ENCODE peak calls at places on chromosomes 7 and 10, in five cellular contexts. Z is H54, E is K562, O is body of pancreas, M is heart left ventricle. R is an unnamed sample.
A peak's percentile ranks its signal among the peaks of the same experiment; 100 is the strongest.

GRCh38 chr10:60429084-60429849 is 39.6 kb upstream of the ANK3 start:
- DNase-seq in M (no peak), O (no peak), E (no peak), Z (no peak), R (no peak)

GRCh38 chr10:34933676-34934075 is 118.6 kb upstream of the PARD3 start:
- DNase-seq in E (no peak), O (peak; percentile 54), M (peak; percentile 76), Z (no peak), R (no peak)

GRCh38 chr7:16915405-16915804 is 33.6 kb upstream of the AGR3 start:
- DNase-seq in O (no peak), M (no peak), Z (peak; percentile 42), E (no peak), R (no peak)

GRCh38 chr10:124417846-124418725 is 637 bp downstream of the OAT start:
- DNase-seq in Z (peak; percentile 44), E (no peak), O (peak; percentile 58), M (peak; percentile 77), R (peak; percentile 84)

GRCh38 chr7:151472644-151473380 is 32.9 kb upstream of the CRYGN start:
- DNase-seq in O (no peak), Z (no peak), E (no peak), M (no peak), R (no peak)

GRCh38 chr10:96721207-96721572 is 876 bp upstream of the PIK3AP1 start:
- DNase-seq in M (no peak), Z (no peak), O (no peak), E (no peak), R (no peak)

GRCh38 chr7:47317537-47317936 is 264.4 kb downstream of the TNS3 start:
- DNase-seq in Z (no peak), E (no peak), O (no peak), M (no peak), R (no peak)

GRCh38 chr7:114431198-114431597 is 16.6 kb downstream of the FOXP2 start:
- DNase-seq in Z (no peak), O (no peak), M (no peak), E (no peak), R (no peak)

GRCh38 chr10:4867520-4868356 is 41.7 kb downstream of the AKR1E2 start:
- DNase-seq in M (no peak), E (peak; percentile 79), O (no peak), Z (no peak), R (peak; percentile 46)

GRCh38 chr10:9733764-9734163 is 1283.9 kb upstream of the CELF2 start:
- DNase-seq in M (no peak), O (no peak), E (no peak), Z (no peak), R (no peak)

GRCh38 chr10:73625004-73625883 is 16.0 kb downstream of the MYOZ1 start:
- DNase-seq in E (peak; percentile 71), O (peak; percentile 40), Z (peak; percentile 65), M (peak; percentile 66), R (peak; percentile 66)

GRCh38 chr7:147811923-147812322 is 778.6 kb upstream of the C7orf33 start:
- DNase-seq in O (no peak), Z (no peak), M (no peak), E (no peak), R (no peak)

GRCh38 chr7:50855526-50855925 is 72.8 kb upstream of the GRB10 start:
- DNase-seq in M (no peak), Z (no peak), E (no peak), O (no peak), R (no peak)

GRCh38 chr10:90859321-90859751 is 1.5 kb upstream of the HTR7 start:
- DNase-seq in M (no peak), Z (peak; percentile 35), E (no peak), O (no peak), R (no peak)

GRCh38 chr7:12765431-12766100 is 78.1 kb downstream of the ARL4A start:
- DNase-seq in Z (no peak), O (no peak), M (no peak), E (peak; percentile 18), R (no peak)

GRCh38 chr7:53062796-53063195 is 27.4 kb downstream of the POM121L12 start:
- DNase-seq in Z (no peak), O (no peak), E (no peak), M (no peak), R (no peak)

GRCh38 chr10:88150338-88150737 is 286.9 kb downstream of the PTEN start:
- DNase-seq in Z (peak; percentile 54), E (no peak), O (no peak), M (no peak), R (no peak)

GRCh38 chr10:43000651-43001426 is 76.0 kb upstream of the RET start:
- DNase-seq in E (no peak), O (no peak), M (peak; percentile 29), Z (no peak), R (no peak)

DNA sequence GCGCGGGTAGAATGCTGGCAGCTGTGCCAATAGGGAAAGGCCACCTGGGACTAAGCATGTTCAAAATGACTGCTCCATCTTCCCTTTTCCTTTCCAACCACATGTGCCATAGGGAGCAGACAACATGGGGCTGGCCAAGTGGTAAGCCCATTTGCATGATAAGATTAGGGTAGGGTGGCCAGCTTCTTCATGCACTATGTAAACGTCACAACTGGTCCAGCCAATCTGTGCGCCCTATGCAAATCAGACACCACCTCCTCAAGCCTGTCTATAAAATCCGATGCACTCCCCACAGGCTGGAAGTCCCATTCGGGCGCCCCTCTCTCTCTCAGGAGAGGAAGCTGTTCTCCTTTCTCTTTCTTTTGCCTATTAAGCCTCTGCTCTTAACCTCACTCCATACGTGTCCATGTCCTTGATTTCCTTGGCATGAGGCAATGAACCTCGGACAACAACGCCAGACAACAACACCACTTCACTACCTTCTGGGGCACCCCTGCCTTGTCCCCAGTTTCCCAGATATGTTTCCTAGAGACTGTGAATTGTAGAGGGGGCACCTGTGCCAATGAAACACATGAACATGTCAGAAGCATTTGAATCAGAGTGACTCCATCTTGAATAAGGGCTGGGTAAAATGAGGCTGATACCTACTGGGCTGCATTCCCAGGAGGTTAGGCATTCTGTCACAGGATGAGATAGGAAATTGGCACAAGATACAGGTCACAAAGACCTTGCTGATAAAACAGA is 19.1 kb upstream of the EXOC6 start:
- DNase-seq in M (no peak), Z (no peak), O (no peak), E (peak; percentile 30), R (no peak)
- TF ChIP-seq POLR2A in M (no peak), Z (no peak), O (no peak), E (peak; percentile 100), R (no peak)

DNA sequence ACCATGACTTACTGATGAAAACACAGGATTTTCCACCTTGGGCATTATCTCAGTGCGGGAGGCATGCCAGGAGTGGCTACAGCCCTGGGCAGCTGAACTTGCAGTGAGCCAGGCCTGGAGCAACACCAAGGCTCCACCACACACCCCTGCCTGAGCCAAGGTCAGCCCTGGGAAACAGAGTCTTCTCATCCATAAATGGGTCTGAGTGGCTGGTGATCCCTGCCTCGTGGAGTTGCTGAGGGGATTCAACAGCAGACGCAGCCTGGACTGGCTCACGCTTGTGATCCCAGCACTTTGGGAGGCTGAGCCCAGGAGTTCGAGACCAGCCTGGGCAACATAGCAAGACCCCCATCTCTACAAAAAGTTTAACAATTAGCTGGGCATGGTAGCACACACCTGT is 32.2 kb downstream of the SPOCK2 start:
- DNase-seq in M (no peak), Z (no peak), O (peak; percentile 95), E (no peak), R (no peak)
- TF ChIP-seq POLR2A in M (no peak), Z (no peak), O (no peak), E (no peak), R (no peak)

GRCh38 chr7:65975814-65976445 is 6.1 kb downstream of the GUSB start:
- DNase-seq in O (no peak), E (peak; percentile 8), Z (no peak), M (no peak), R (no peak)
- TF ChIP-seq POLR2A in O (no peak), E (no peak), Z (no peak), M (no peak), R (no peak)

GRCh38 chr10:71351628-71352319 is 32.7 kb downstream of the SLC29A3 start:
- DNase-seq in E (no peak), M (no peak), O (peak; percentile 22), Z (no peak), R (no peak)
- TF ChIP-seq POLR2A in E (no peak), M (no peak), O (no peak), Z (no peak), R (no peak)

DNA sequence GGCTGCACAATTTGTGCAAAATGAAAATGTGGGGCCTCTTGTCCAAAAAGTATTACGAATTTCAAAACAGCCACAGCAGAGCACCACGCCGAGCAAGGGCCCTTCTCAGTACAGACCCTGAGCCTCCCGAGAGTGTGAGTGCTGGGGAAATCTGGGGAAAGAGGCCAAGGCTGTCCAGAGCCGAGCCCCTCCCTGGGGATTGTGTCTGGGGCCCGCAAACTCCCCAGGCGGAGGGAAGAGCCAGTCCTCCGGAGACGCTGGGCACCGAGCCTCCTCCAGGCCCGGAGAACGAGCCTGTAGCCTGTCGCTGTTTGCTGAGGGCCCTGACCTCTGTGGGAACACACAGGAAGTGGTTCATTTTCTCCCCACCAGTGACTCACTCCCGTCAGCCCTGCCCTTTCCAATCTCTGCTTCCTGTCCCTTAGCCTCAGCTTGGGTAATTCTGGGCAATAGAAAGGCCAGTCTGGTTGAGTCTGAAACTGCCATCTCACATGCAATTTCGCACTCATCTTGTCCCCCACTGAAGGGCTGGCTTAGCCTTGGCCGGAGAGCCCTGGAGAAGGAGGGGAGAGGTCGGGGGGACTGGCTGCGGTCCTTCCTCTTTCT is 19.5 kb upstream of the GNA12 start:
- DNase-seq in O (peak; percentile 53), M (peak; percentile 90), E (peak; percentile 41), Z (peak; percentile 94), R (peak; percentile 37)
- TF ChIP-seq POLR2A in O (peak; percentile 32), M (no peak), E (peak; percentile 62), Z (peak; percentile 80), R (peak; percentile 41)